ENCODE peak calls at places on chromosomes 3 and 15, in ten cellular contexts. Y is heart left ventricle, I is transverse colon, F is thoracic aorta, Q is breast epithelium, U is body of pancreas, V is iPS DF 6.9, P is NT2/D1, Z is H9, D is neuronal stem cell. O is an unnamed sample.

GRCh38 chr3:157077565-157077991 is 82.4 kb downstream of the CCNL1 start:
- DNase-seq in Y (no peak), I (no peak), F (peak; percentile 21), Q (no peak), U (peak; percentile 48), V (no peak), P (no peak), Z (peak; percentile 28), D (no peak), O (no peak)

GRCh38 chr3:39142067-39142466 is 11.3 kb downstream of the CSRNP1 start:
- DNase-seq in Y (no peak), I (peak; percentile 73), F (no peak), Q (no peak), U (peak; percentile 72), V (no peak), P (no peak), Z (no peak), D (no peak), O (no peak)

GRCh38 chr3:131655076-131655685 is 152.4 kb upstream of the MRPL3 start:
- DNase-seq in Y (no peak), I (no peak), F (no peak), Q (no peak), U (no peak), V (no peak), P (no peak), Z (no peak), D (no peak), O (no peak)

GRCh38 chr3:19147905-19148767 is at the start of gene KCNH8:
- DNase-seq in Y (no peak), I (peak; percentile 31), F (no peak), Q (peak; percentile 48), U (peak; percentile 51), V (no peak), P (no peak), Z (peak; percentile 50), D (peak; percentile 39), O (peak; percentile 66)

GRCh38 chr3:132038198-132038825 is 3.5 kb upstream of the CPNE4 start:
- DNase-seq in Y (no peak), I (no peak), F (no peak), Q (no peak), U (no peak), V (no peak), P (no peak), Z (no peak), D (no peak), O (no peak)

GRCh38 chr15:89806565-89807550 is 7.8 kb downstream of the ANPEP start:
- DNase-seq in Y (no peak), I (peak; percentile 47), F (no peak), Q (no peak), U (peak; percentile 96), V (no peak), P (no peak), Z (no peak), D (no peak), O (no peak)

GRCh38 chr3:28268989-28269388 is 27.6 kb downstream of the CMC1 start:
- DNase-seq in Y (no peak), I (no peak), F (no peak), Q (no peak), U (no peak), V (no peak), P (no peak), Z (no peak), D (no peak), O (no peak)

GRCh38 chr3:144482876-144483275 is 511.3 kb downstream of the DIPK2A start:
- DNase-seq in Y (no peak), I (no peak), F (no peak), Q (no peak), U (no peak), V (no peak), P (no peak), Z (no peak), D (no peak), O (no peak)

GRCh38 chr3:16824085-16824696 is 60.6 kb upstream of the PLCL2 start:
- DNase-seq in Y (no peak), I (no peak), F (no peak), Q (no peak), U (no peak), V (no peak), P (no peak), Z (no peak), D (no peak), O (no peak)

GRCh38 chr15:50137330-50137761 is 18.3 kb upstream of the ATP8B4 start:
- DNase-seq in Y (no peak), I (no peak), F (no peak), Q (no peak), U (no peak), V (no peak), P (no peak), Z (no peak), D (no peak), O (no peak)

GRCh38 chr3:142857056-142857455 is 31.8 kb downstream of the PCOLCE2 start:
- DNase-seq in Y (peak; percentile 81), I (peak; percentile 27), F (no peak), Q (no peak), U (peak; percentile 85), V (no peak), P (no peak), Z (peak; percentile 76), D (no peak), O (peak; percentile 67)

GRCh38 chr3:34132069-34132677 is 333.7 kb downstream of the PDCD6IP start:
- DNase-seq in Y (no peak), I (no peak), F (no peak), Q (no peak), U (peak; percentile 14), V (no peak), P (no peak), Z (no peak), D (no peak), O (no peak)

GRCh38 chr3:32018723-32019564 is 37.4 kb downstream of the ZNF860 start:
- DNase-seq in Y (no peak), I (no peak), F (no peak), Q (no peak), U (peak; percentile 30), V (no peak), P (peak; percentile 28), Z (no peak), D (peak; percentile 24), O (no peak)

GRCh38 chr15:96323250-96324162 is 7.0 kb upstream of the NR2F2 start:
- DNase-seq in Y (no peak), I (no peak), F (no peak), Q (no peak), U (no peak), V (no peak), P (no peak), Z (no peak), D (peak; percentile 69), O (no peak)
- H3K4me1 ChIP-seq in Y (peaks cover 5% of the 10 kb centered on the region), I (no peaks in the 10 kb centered on the region), F (peaks cover 50% of the 10 kb centered on the region), Q (peaks cover 8% of the 10 kb centered on the region), U (peaks cover 30% of the 10 kb centered on the region), V (peaks cover 3% of the 10 kb centered on the region), P (peaks cover 4% of the 10 kb centered on the region), Z (peaks cover 3% of the 10 kb centered on the region), D (peaks cover 32% of the 10 kb centered on the region), O (peaks cover 3% of the 10 kb centered on the region)

DNA sequence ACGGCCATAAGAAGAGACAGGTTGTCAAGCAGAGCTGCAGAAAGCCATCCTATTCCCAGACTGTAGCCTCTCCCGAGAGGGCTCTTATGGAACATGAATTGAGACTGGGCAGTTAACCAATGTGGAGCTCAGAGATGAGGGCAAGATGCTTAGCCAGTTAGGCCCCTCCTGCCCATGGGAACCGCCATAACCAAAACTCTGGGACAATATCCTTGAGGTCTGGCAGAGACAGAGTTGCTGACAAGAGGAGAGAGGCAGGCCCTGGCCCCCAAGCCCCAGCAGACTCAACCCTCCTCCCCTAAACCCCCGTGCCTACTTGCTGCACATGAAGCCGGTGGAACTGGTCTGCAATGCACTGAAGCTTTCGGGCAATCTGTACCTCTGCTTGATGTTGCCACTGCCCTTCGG is 4.8 kb downstream of the BMF start:
- DNase-seq in Y (no peak), I (no peak), F (no peak), Q (no peak), U (no peak), V (no peak), P (no peak), Z (no peak), D (no peak), O (no peak)
- H3K4me1 ChIP-seq in Y (peaks cover 73% of the 10 kb centered on the region), I (peaks cover 82% of the 10 kb centered on the region), F (peaks cover 91% of the 10 kb centered on the region), Q (peaks cover 56% of the 10 kb centered on the region), U (peaks cover 97% of the 10 kb centered on the region), V (peaks cover 29% of the 10 kb centered on the region), P (peaks cover 18% of the 10 kb centered on the region), Z (peaks cover 41% of the 10 kb centered on the region), D (peaks cover 28% of the 10 kb centered on the region), O (peaks cover 41% of the 10 kb centered on the region)

DNA sequence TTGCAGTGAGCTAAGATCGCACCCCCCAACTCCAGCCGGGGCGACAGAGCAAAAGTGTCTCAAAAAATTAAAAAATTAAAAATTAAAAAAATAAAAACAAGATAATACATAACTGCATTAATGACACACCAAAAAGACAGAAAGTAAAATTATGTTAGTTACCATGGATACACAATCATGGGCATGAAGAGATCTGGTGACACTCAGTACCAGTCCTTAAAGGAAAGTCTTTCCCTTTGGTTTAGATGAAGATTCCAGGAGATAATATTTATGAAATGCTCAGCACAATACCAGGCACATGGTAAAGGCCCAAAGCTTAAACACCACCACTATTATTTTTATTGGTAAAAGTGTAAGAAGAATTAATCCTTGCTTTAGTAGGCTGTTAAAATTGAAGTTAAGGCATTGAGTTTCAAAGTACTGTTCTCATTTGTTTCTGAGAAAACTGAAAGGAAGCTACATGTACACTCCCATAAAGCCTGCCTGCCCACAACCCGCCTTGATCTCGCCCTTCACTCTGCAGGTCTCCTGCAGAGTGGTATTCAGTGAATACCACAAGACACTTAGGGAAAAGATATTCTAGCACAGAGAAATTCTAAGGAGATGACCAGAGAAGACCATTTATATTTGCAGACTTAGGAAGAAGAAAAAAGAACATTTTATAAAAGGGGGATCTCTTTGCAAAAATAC is 52.3 kb downstream of the SUCLG2 start:
- DNase-seq in Y (no peak), I (no peak), F (no peak), Q (no peak), U (no peak), V (no peak), P (no peak), Z (no peak), D (no peak), O (no peak)
- H3K4me1 ChIP-seq in Y (no peaks in the 10 kb centered on the region), I (no peaks in the 10 kb centered on the region), F (peaks cover 28% of the 10 kb centered on the region), Q (no peaks in the 10 kb centered on the region), U (peaks cover 12% of the 10 kb centered on the region), V (peaks cover 1% of the 10 kb centered on the region), P (no peaks in the 10 kb centered on the region), Z (peaks cover 3% of the 10 kb centered on the region), D (peaks cover 9% of the 10 kb centered on the region), O (no peaks in the 10 kb centered on the region)

GRCh38 chr3:136186850-136187249 is 9.3 kb downstream of the MSL2 start:
- DNase-seq in Y (no peak), I (no peak), F (no peak), Q (no peak), U (no peak), V (no peak), P (no peak), Z (no peak), D (no peak), O (no peak)

GRCh38 chr3:136184703-136185102 is 11.4 kb downstream of the MSL2 start:
- DNase-seq in Y (no peak), I (no peak), F (no peak), Q (no peak), U (no peak), V (no peak), P (no peak), Z (no peak), D (no peak), O (no peak)

GRCh38 chr3:136189043-136189442 is 7.1 kb downstream of the MSL2 start:
- DNase-seq in Y (no peak), I (no peak), F (no peak), Q (no peak), U (no peak), V (no peak), P (no peak), Z (no peak), D (no peak), O (no peak)

GRCh38 chr3:136187868-136188267 is 8.3 kb downstream of the MSL2 start:
- DNase-seq in Y (no peak), I (no peak), F (no peak), Q (no peak), U (no peak), V (no peak), P (no peak), Z (no peak), D (no peak), O (no peak)

GRCh38 chr3:136186330-136186729 is 9.8 kb downstream of the MSL2 start:
- DNase-seq in Y (peak; percentile 37), I (peak; percentile 62), F (no peak), Q (no peak), U (peak; percentile 28), V (no peak), P (no peak), Z (no peak), D (no peak), O (no peak)
- H3K4me1 ChIP-seq in Y (peaks cover 42% of the 10 kb centered on the region), I (peaks cover 54% of the 10 kb centered on the region), F (peaks cover 66% of the 10 kb centered on the region), Q (peaks cover 5% of the 10 kb centered on the region), U (peaks cover 87% of the 10 kb centered on the region), V (no peaks in the 10 kb centered on the region), P (no peaks in the 10 kb centered on the region), Z (no peaks in the 10 kb centered on the region), D (no peaks in the 10 kb centered on the region), O (peaks cover 8% of the 10 kb centered on the region)

O was measured in BE2C.